ENCODE peak calls at places on chromosomes 12 and 14, in five cellular contexts. K, C, U, O and T are unnamed samples.

GRCh38 chr14:56216631-56217379 is 98.6 kb downstream of the PELI2 start:
- DNase-seq in U (no peak), K (no peak), C (no peak), O (peak; percentile 69), T (no peak)

GRCh38 chr12:57124259-57124877 is 3.9 kb upstream of the LRP1 start:
- DNase-seq in O (no peak), U (peak; percentile 65), K (peak; percentile 66), C (peak; percentile 87), T (peak; percentile 67)

GRCh38 chr14:23173039-23173438 is 10.4 kb downstream of the SLC7A8 start:
- DNase-seq in C (no peak), K (no peak), U (no peak), O (no peak), T (no peak)

GRCh38 chr12:48602192-48602989 is 32.5 kb upstream of the LALBA start:
- DNase-seq in C (no peak), U (no peak), O (no peak), K (peak; percentile 57), T (no peak)

GRCh38 chr14:24630872-24631477 is 3.0 kb downstream of the GZMB start:
- DNase-seq in C (peak; percentile 53), O (no peak), U (no peak), K (no peak), T (peak; percentile 47)

GRCh38 chr12:55942577-55943136 is 11.7 kb downstream of the DGKA start:
- DNase-seq in K (no peak), U (no peak), C (no peak), O (no peak), T (no peak)

GRCh38 chr12:82698959-82699358 is 12.3 kb downstream of the TMTC2 start:
- DNase-seq in U (no peak), K (no peak), C (no peak), O (no peak), T (no peak)

GRCh38 chr14:38290601-38291190 is 34.8 kb upstream of the CLEC14A start:
- DNase-seq in U (peak; percentile 97), K (peak; percentile 25), O (no peak), C (peak; percentile 82), T (peak; percentile 18)

GRCh38 chr14:22297376-22297775 is 291.6 kb downstream of the DAD1 start:
- DNase-seq in U (no peak), C (no peak), O (no peak), K (peak; percentile 16), T (no peak)

GRCh38 chr12:5984873-5985272 is 39.8 kb upstream of the ANO2 start:
- DNase-seq in K (no peak), O (no peak), C (no peak), U (no peak), T (no peak)

GRCh38 chr14:49992901-49993335 is 100.0 kb downstream of the ARF6 start:
- DNase-seq in O (no peak), U (peak; percentile 76), K (peak; percentile 78), C (peak; percentile 57), T (no peak)

GRCh38 chr12:126588586-126589249 is 1523.5 kb downstream of the AACS start:
- DNase-seq in K (no peak), U (no peak), C (peak; percentile 18), O (no peak), T (no peak)

GRCh38 chr12:100128509-100128908 is 14.2 kb downstream of the BLTP3B start:
- DNase-seq in U (peak; percentile 80), K (no peak), O (no peak), C (peak; percentile 54), T (peak; percentile 17)

GRCh38 chr12:52517888-52518287 is 2.3 kb downstream of the KRT5 start:
- DNase-seq in U (no peak), O (no peak), K (no peak), C (no peak), T (no peak)

GRCh38 chr12:74728006-74728405 is 190.4 kb downstream of the ATXN7L3B start:
- DNase-seq in K (no peak), C (no peak), O (no peak), U (no peak), T (no peak)

GRCh38 chr12:84661732-84662326 is 250.8 kb downstream of the SLC6A15 start:
- DNase-seq in C (peak; percentile 55), K (no peak), O (no peak), U (no peak), T (no peak)

GRCh38 chr12:53068811-53069585 is 10.2 kb downstream of the SPRYD3 start:
- DNase-seq in U (no peak), O (peak; percentile 73), C (no peak), K (no peak), T (peak; percentile 74)

GRCh38 chr12:114314974-114315720 is 90.8 kb downstream of the TBX5 start:
- DNase-seq in C (no peak), U (no peak), O (no peak), K (no peak), T (no peak)

GRCh38 chr12:46320731-46321130 is 51.8 kb downstream of the SLC38A2 start:
- DNase-seq in U (no peak), K (no peak), O (no peak), C (no peak), T (no peak)

GRCh38 chr14:72839753-72840390 is 54.0 kb downstream of the DPF3 start:
- DNase-seq in O (no peak), U (no peak), K (no peak), C (no peak), T (no peak)

GRCh38 chr14:77882098-77882497 is 82.2 kb downstream of the ADCK1 start:
- DNase-seq in C (peak; percentile 7), K (no peak), O (peak; percentile 54), U (no peak), T (no peak)

GRCh38 chr12:106769078-106769477 is 5.4 kb upstream of the RIC8B start:
- DNase-seq in O (no peak), K (no peak), U (no peak), C (no peak), T (no peak)

GRCh38 chr14:34997762-34998161 is 15.0 kb downstream of the SRP54 start:
- DNase-seq in C (no peak), U (no peak), K (no peak), O (no peak), T (no peak)

GRCh38 chr12:879641-880040 is 69.9 kb downstream of the RAD52 start:
- DNase-seq in U (peak; percentile 58), C (no peak), K (no peak), O (peak; percentile 55), T (peak; percentile 1)

GRCh38 chr14:86057018-86057667 is 527.2 kb downstream of the FLRT2 start:
- DNase-seq in U (peak; percentile 24), K (no peak), C (peak; percentile 36), O (no peak), T (peak; percentile 17)

GRCh38 chr14:72780771-72781170 is 113.1 kb downstream of the DPF3 start:
- DNase-seq in U (peak; percentile 63), O (no peak), K (no peak), C (no peak), T (no peak)

GRCh38 chr14:104633276-104633861 is 28.8 kb upstream of the TMEM179 start:
- DNase-seq in O (no peak), C (no peak), U (no peak), K (no peak), T (no peak)

GRCh38 chr12:25725874-25726273 is 172.8 kb upstream of the LMNTD1 start:
- DNase-seq in U (peak; percentile 52), C (no peak), O (no peak), K (no peak), T (no peak)

GRCh38 chr14:51704465-51705050 is 52.8 kb downstream of the FRMD6 start:
- DNase-seq in C (no peak), U (no peak), K (no peak), O (no peak), T (no peak)

GRCh38 chr14:69242311-69243224 is 17.4 kb upstream of the GALNT16 start:
- DNase-seq in U (peak; percentile 70), O (no peak), K (peak; percentile 49), C (peak; percentile 79), T (peak; percentile 79)

GRCh38 chr12:94204647-94205247 is 56.4 kb downstream of the PLXNC1 start:
- DNase-seq in K (no peak), C (no peak), O (no peak), U (no peak), T (no peak)

GRCh38 chr14:95739356-95739755 is 25.4 kb upstream of the TCL1A start:
- DNase-seq in C (no peak), O (no peak), U (no peak), K (no peak), T (no peak)